ENCODE peak calls at places on chromosomes 1 and 21, in seven cellular contexts. M, J, P, T, L, U and X are unnamed samples.

GRCh38 chr1:200893411-200893901 is 1.2 kb upstream of the INAVA start:
- DNase-seq in M (no peak), T (no peak), U (no peak), P (no peak), J (no peak), L (no peak), X (no peak)

GRCh38 chr21:38266732-38267131 is 9.9 kb downstream of the KCNJ15 start:
- DNase-seq in P (no peak), L (no peak), M (peak), T (no peak), J (no peak), U (no peak), X (no peak)

GRCh38 chr21:36320421-36321324 is 676 bp downstream of the MORC3 start:
- DNase-seq in P (no peak), T (no peak), L (peak), M (peak), J (peak), U (peak), X (peak)

GRCh38 chr1:108609483-108610066 is 49.7 kb downstream of the EEIG2 start:
- DNase-seq in L (no peak), J (peak), T (no peak), M (no peak), U (no peak), P (no peak), X (no peak)

GRCh38 chr21:31482460-31482859 is 138.4 kb upstream of the TIAM1 start:
- DNase-seq in L (no peak), M (no peak), U (no peak), P (no peak), J (no peak), T (no peak), X (no peak)

GRCh38 chr1:167515461-167515860 is 2.9 kb downstream of the CD247 start:
- DNase-seq in T (no peak), M (no peak), P (no peak), L (no peak), U (no peak), J (no peak), X (no peak)

GRCh38 chr1:16119926-16120325 is 35.9 kb downstream of the EPHA2 start:
- DNase-seq in T (no peak), P (no peak), L (no peak), J (no peak), M (no peak), U (no peak), X (no peak)

GRCh38 chr1:20037877-20038276 is 32.1 kb upstream of the PLA2G5 start:
- DNase-seq in P (no peak), L (no peak), T (no peak), M (no peak), U (no peak), J (no peak), X (no peak)

GRCh38 chr1:71223949-71224348 is 143.1 kb upstream of the ZRANB2 start:
- DNase-seq in T (no peak), M (no peak), U (no peak), P (no peak), L (no peak), J (no peak), X (no peak)

GRCh38 chr1:162946701-162947100 is 85.7 kb upstream of the CCDC190 start:
- DNase-seq in L (no peak), T (no peak), U (no peak), J (no peak), P (no peak), M (no peak), X (no peak)

GRCh38 chr1:181124206-181124825 is 35.8 kb downstream of the IER5 start:
- DNase-seq in U (peak), M (no peak), J (no peak), L (peak), P (no peak), T (no peak), X (no peak)

GRCh38 chr1:43666608-43667007 is 16.7 kb downstream of the KDM4A start:
- DNase-seq in M (no peak), L (no peak), P (no peak), T (no peak), J (no peak), U (peak), X (no peak)

GRCh38 chr21:17438642-17439041 is 74.2 kb upstream of the CXADR start:
- DNase-seq in M (no peak), J (no peak), T (peak), L (no peak), P (no peak), U (peak), X (no peak)

GRCh38 chr1:86542626-86543025 is 4.3 kb upstream of the CLCA4 start:
- DNase-seq in L (no peak), M (no peak), U (no peak), J (no peak), P (no peak), T (no peak), X (no peak)

GRCh38 chr21:44012474-44013379 is 618 bp downstream of the TRAPPC10 start:
- DNase-seq in T (peak), P (peak), U (peak), L (peak), J (peak), M (peak), X (peak)

GRCh38 chr1:100340494-100340893 is 11.8 kb upstream of the CDC14A start:
- DNase-seq in P (no peak), T (no peak), M (no peak), J (no peak), L (no peak), U (no peak), X (no peak)

GRCh38 chr1:243390315-243390875 is 134.6 kb downstream of the SDCCAG8 start:
- DNase-seq in P (no peak), T (no peak), L (no peak), J (no peak), U (no peak), M (no peak), X (no peak)